ENCODE peak calls at places on chromosomes 5 and 9, in four cellular contexts. F, S, R and P are unnamed samples.

GRCh38 chr5:151721087-151721646 is 34.5 kb upstream of the SPARC start:
- DNase-seq in F (peak), S (no peak), R (no peak), P (no peak)

GRCh38 chr5:1131191-1131621 is 19.3 kb upstream of the SLC12A7 start:
- DNase-seq in F (no peak), S (no peak), R (no peak), P (no peak)

GRCh38 chr5:14035859-14036440 is 91.5 kb upstream of the DNAH5 start:
- DNase-seq in F (peak), S (peak), R (peak), P (peak)

GRCh38 chr5:72436796-72437471 is 70.3 kb downstream of the ZNF366 start:
- DNase-seq in F (peak), S (no peak), R (no peak), P (peak)

GRCh38 chr9:125963932-125964331 is 216.8 kb downstream of the PBX3 start:
- DNase-seq in F (no peak), S (no peak), R (no peak), P (no peak)

GRCh38 chr9:109974918-109975276 is 194.9 kb downstream of the PALM2AKAP2 start:
- DNase-seq in F (no peak), S (no peak), R (no peak), P (no peak)

GRCh38 chr9:136703231-136703870 is 9.0 kb upstream of the DIPK1B start:
- DNase-seq in F (no peak), S (no peak), R (no peak), P (no peak)

GRCh38 chr5:75062925-75063531 is 10.7 kb upstream of the GCNT4 start:
- DNase-seq in F (no peak), S (no peak), R (no peak), P (no peak)

GRCh38 chr5:132180134-132180745 is 47.4 kb downstream of the P4HA2 start:
- DNase-seq in F (peak), S (peak), R (peak), P (peak)

GRCh38 chr9:128475867-128476266 is 20.1 kb downstream of the ODF2 start:
- DNase-seq in F (no peak), S (no peak), R (no peak), P (no peak)

GRCh38 chr9:85900504-85901201 is 40.3 kb upstream of the NAA35 start:
- DNase-seq in F (peak), S (peak), R (no peak), P (peak)

GRCh38 chr5:95895223-95895622 is 66.4 kb downstream of the ELL2 start:
- DNase-seq in F (no peak), S (no peak), R (no peak), P (no peak)

GRCh38 chr5:146091881-146092280 is 13.5 kb downstream of the PLAC8L1 start:
- DNase-seq in F (peak), S (no peak), R (no peak), P (no peak)

GRCh38 chr5:38616061-38616460 is 59.6 kb upstream of the LIFR start:
- DNase-seq in F (peak), S (no peak), R (peak), P (no peak)

GRCh38 chr5:180423598-180423997 is 70.5 kb upstream of the GFPT2 start:
- DNase-seq in F (no peak), S (no peak), R (no peak), P (no peak)

GRCh38 chr9:126363250-126363649 is 36.6 kb downstream of the MVB12B start:
- DNase-seq in F (no peak), S (no peak), R (no peak), P (no peak)

GRCh38 chr5:34866989-34867471 is 28.1 kb downstream of the TTC23L start:
- DNase-seq in F (no peak), S (peak), R (no peak), P (no peak)

GRCh38 chr9:26129216-26129615 is 451.0 kb upstream of the TUSC1 start:
- DNase-seq in F (no peak), S (no peak), R (no peak), P (no peak)

GRCh38 chr9:106897223-106897622 is 34.3 kb downstream of the ZNF462 start:
- DNase-seq in F (peak), S (peak), R (no peak), P (no peak)

GRCh38 chr5:5066276-5067186 is 73.6 kb upstream of the ADAMTS16 start:
- DNase-seq in F (peak), S (no peak), R (no peak), P (peak)

GRCh38 chr5:67178085-67178484 is 18.5 kb downstream of the CD180 start:
- DNase-seq in F (peak), S (no peak), R (peak), P (no peak)

GRCh38 chr9:131614340-131614739 is 69.0 kb downstream of the PRRT1B start:
- DNase-seq in F (no peak), S (no peak), R (no peak), P (no peak)

GRCh38 chr9:121026260-121026691 is 23.8 kb downstream of the C5 start:
- DNase-seq in F (peak), S (peak), R (no peak), P (no peak)

GRCh38 chr9:136644343-136644592 is 18.4 kb upstream of the EGFL7 start:
- DNase-seq in F (peak), S (peak), R (no peak), P (peak)

GRCh38 chr9:137049544-137050449 is 3.8 kb upstream of the NPDC1 start:
- DNase-seq in F (peak), S (peak), R (no peak), P (peak)

GRCh38 chr9:33447404-33448158 is at the start of gene AQP3:
- DNase-seq in F (peak), S (peak), R (no peak), P (peak)

GRCh38 chr9:13181652-13182051 is 97.8 kb downstream of the MPDZ start:
- DNase-seq in F (peak), S (peak), R (no peak), P (no peak)

GRCh38 chr9:135764731-135765130 is 62.7 kb downstream of the KCNT1 start:
- DNase-seq in F (no peak), S (no peak), R (no peak), P (no peak)

GRCh38 chr5:139642213-139642612 is 5.9 kb upstream of the CXXC5 start:
- DNase-seq in F (no peak), S (no peak), R (no peak), P (no peak)

GRCh38 chr9:129719135-129719534 is 33.7 kb downstream of the PTGES start:
- DNase-seq in F (no peak), S (no peak), R (no peak), P (no peak)

GRCh38 chr9:29043070-29043469 is 1469.8 kb upstream of the C9orf72 start:
- DNase-seq in F (no peak), S (no peak), R (no peak), P (no peak)

GRCh38 chr9:135533674-135534073 is 12.3 kb upstream of the OBP2A start:
- DNase-seq in F (no peak), S (no peak), R (no peak), P (no peak)

GRCh38 chr5:62937661-62938558 is 359.3 kb downstream of the LRRC70 start:
- DNase-seq in F (peak), S (no peak), R (no peak), P (peak)

GRCh38 chr5:157563373-157564148 is 12.0 kb downstream of the ADAM19 start:
- DNase-seq in F (peak), S (no peak), R (no peak), P (peak)

GRCh38 chr5:2752059-2752874 is 790 bp upstream of the IRX2 start:
- DNase-seq in F (peak), S (no peak), R (no peak), P (peak)

GRCh38 chr5:2755371-2755715 is 3.9 kb upstream of the IRX2 start:
- DNase-seq in F (no peak), S (no peak), R (no peak), P (no peak)

GRCh38 chr5:2752875-2753435 is 1.5 kb upstream of the IRX2 start:
- DNase-seq in F (no peak), S (no peak), R (no peak), P (no peak)

GRCh38 chr5:2754621-2755370 is 3.3 kb upstream of the IRX2 start:
- DNase-seq in F (no peak), S (no peak), R (no peak), P (no peak)

DNA sequence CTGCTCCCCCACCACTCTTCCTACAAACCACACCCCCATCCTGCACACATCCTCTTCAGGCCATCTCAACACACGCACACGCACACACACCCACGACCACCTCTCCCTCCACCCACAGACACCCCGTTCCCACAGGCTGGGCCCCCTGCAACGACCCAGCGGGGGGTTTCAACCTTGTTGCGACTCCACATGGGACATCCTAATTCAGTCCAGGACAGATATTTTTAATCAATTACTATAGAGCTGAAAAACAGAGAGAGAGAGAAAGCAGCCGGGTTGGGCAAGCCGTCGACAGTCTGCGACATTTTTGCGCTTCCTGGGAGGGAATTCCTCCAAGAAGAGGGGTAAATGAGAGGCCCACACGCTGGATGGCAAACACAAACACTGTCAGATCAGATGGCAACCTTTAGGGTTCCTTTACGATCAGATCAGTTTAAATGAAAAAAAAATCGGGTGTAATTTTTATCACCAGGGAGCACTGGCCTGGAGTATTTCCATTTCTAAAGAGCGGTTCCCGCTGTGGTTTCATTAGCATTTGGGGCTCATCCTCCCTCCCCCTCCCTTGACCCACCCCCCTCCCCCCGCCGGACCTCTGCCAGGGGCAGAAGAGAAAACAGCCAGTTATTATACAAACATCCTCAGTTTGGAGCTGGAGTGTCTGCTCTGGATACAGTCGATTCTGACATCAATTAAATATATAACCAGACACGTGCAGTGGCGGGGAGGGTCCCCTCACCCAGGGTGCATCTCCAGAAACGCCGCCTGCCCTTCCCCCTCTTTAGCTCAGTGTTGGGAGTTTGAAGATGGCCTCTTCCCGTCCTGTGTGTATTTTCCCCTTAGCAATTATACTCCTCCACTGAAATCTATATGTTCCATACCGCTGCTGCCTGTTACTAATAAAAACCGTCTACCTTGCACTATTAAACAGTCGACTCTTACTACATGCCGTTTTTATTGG is 2.3 kb upstream of the IRX2 start:
- DNase-seq in F (no peak), S (no peak), R (no peak), P (no peak)
- H3K4me3 ChIP-seq in F (no peak), S (no peak), R (no peak), P (no peak)

GRCh38 chr9:4986783-4987182 is 1.7 kb downstream of the JAK2 start:
- DNase-seq in F (no peak), S (no peak), R (no peak), P (no peak)

GRCh38 chr9:4986291-4986690 is 1.2 kb downstream of the JAK2 start:
- DNase-seq in F (no peak), S (no peak), R (no peak), P (no peak)

GRCh38 chr9:4984571-4985375 is at the start of gene JAK2:
- DNase-seq in F (peak), S (peak), R (peak), P (peak)

GRCh38 chr9:4985376-4986266 is 549 bp downstream of the JAK2 start:
- DNase-seq in F (peak), S (peak), R (no peak), P (peak)

DNA sequence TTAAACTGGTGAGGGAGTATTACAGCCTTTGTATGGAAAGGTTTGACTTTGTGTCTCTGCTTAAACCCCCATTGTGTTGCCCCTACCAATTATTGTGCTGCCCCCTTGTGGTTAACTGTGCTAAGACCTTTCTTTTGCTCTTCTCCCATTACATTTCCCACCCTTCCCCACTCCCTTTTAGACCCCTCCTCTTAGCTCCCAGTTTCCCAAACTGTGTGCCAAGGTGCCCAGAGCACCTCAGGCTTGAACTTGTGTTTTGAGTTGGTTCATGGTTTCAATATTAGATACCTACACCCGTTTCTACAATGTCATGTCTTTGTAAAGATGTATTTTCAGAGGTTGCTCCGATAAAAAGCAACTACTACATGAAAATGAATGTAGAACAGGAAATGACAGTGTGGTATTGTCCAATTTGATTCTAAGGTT is 2.9 kb downstream of the JAK2 start:
- DNase-seq in F (peak), S (peak), R (peak), P (no peak)
- H3K4me3 ChIP-seq in F (peak), S (no peak), R (no peak), P (no peak)

GRCh38 chr5:170251462-170251861 is 18.7 kb downstream of the C5orf58 start:
- DNase-seq in F (no peak), S (no peak), R (no peak), P (no peak)
- H3K4me3 ChIP-seq in F (no peak), S (no peak), R (no peak), P (no peak)

DNA sequence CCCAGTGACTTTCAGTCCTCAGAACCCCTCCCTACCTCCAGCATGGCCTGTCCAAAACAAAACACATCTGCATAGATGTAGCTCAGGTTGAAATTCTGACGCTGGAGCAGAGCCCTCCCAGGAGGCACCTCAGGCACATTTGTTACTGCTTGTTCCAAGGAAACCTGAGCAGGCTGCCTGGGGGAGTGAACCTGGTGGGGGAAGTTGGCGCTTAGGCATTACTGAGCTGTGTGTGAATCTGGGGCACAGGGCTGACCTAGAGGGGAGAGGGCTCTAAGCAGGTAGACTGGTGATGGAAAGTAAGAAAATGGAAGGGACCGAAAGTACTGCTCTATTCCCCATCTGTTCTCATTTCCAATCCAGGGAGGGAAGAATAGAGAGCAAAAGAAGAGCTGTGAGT is 88.9 kb upstream of the RUSC2 start:
- DNase-seq in F (no peak), S (no peak), R (no peak), P (no peak)
- H3K4me3 ChIP-seq in F (no peak), S (no peak), R (no peak), P (no peak)

DNA sequence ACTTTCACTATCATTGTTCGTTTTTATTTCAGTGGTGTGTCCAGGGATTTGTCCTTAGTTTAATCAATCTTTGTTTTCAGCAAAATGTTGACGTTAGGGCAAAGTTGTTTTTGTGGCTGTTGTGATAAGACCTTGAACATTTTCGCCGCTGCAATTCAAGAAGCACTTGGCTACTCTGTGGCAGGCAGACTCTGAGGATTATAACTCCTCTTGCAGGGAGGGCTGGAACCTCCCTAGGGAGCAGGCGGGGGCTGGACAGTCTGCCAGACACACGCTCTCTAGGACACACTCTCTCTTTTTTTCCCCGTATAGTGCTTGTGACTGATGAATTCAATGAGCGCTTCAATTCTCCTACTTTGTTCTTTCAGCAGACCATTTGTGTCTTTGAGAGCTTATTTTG is 252.9 kb downstream of the FBXL7 start:
- DNase-seq in F (peak), S (no peak), R (no peak), P (peak)
- H3K4me3 ChIP-seq in F (peak), S (no peak), R (no peak), P (peak)

DNA sequence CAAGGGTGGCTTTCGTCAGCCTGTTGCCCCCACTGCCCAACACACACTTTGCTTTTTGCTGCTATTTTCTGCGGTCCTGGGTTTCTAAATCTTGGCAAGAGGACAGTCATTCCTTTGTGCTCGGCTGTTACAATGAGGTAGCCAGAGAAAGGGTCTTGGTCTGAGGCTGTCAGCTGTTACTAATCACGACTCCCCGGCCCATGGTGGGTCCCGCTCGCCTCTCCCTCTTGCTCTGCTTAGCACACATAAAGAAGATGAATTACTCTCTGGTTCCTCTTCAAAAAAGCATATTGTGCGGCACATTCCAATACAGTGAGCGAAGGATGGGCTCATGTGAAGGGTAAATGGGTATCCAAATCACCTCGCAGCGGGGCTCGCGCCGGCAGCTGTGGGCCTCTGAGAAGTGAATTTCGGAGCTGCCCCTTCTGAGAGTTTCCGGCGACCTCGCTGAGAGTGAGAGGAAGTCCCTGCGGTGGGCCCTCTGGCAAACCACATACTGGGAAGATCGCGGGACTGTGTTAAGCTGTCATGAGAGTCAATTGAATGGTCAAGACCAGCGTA is 56.0 kb downstream of the SLC1A3 start:
- DNase-seq in F (peak), S (no peak), R (no peak), P (no peak)
- H3K4me3 ChIP-seq in F (no peak), S (no peak), R (no peak), P (no peak)

GRCh38 chr9:95880011-95880690 is 4.7 kb downstream of the ERCC6L2 start:
- DNase-seq in F (peak), S (peak), R (no peak), P (peak)
- H3K4me3 ChIP-seq in F (no peak), S (no peak), R (no peak), P (no peak)

GRCh38 chr5:56422060-56422762 is 189.1 kb upstream of the ANKRD55 start:
- DNase-seq in F (no peak), S (no peak), R (no peak), P (no peak)
- H3K4me3 ChIP-seq in F (no peak), S (no peak), R (no peak), P (no peak)

GRCh38 chr5:133932441-133933168 is 35.8 kb downstream of the C5orf15 start:
- DNase-seq in F (no peak), S (no peak), R (no peak), P (no peak)

GRCh38 chr5:133933169-133933509 is 35.3 kb downstream of the C5orf15 start:
- DNase-seq in F (peak), S (no peak), R (no peak), P (no peak)

GRCh38 chr5:133934311-133934710 is 34.1 kb downstream of the C5orf15 start:
- DNase-seq in F (no peak), S (no peak), R (no peak), P (no peak)

GRCh38 chr5:133934822-133935793 is 33.3 kb downstream of the C5orf15 start:
- DNase-seq in F (no peak), S (no peak), R (no peak), P (no peak)

DNA sequence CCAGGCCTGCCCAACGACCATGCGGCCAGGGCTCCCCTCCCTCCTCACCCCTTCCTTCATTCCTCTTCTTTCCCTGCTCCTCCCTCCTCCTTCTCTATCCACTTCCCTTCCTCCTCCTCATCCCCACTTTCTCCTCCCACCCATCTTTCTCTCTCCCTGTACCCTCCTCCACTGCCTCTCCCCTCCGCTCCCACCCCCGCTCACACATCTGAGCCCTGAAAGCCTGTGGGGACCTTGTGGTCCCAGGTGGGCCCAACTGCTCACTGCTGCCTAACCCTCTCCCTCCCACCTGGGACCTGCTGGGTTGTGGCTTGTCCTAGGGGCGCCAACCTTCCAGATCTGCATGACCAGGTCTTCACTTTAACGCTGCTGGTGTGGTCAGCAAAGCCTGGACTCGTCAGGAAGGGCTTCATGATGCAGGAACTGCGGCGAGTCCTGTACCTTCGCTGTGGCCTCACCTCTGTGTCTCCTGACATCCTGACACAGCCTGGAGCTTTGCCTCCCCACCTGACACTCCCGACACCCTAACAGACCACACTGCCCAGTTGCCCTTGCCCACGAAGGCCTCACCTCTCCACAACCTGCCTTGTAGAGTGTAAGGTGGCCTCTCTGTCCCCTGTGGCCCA is 34.6 kb downstream of the C5orf15 start:
- DNase-seq in F (no peak), S (no peak), R (no peak), P (no peak)
- H3K4me3 ChIP-seq in F (no peak), S (no peak), R (no peak), P (no peak)